ENCODE peak calls at places on chromosomes 12 and 14, in four cellular contexts. P, M, I and B are unnamed samples.

GRCh38 chr12:130568041-130568440 is 148.1 kb downstream of the RIMBP2 start:
- DNase-seq in P (no peak), M (no peak), I (no peak), B (no peak)

GRCh38 chr12:2284857-2285256 is 232.1 kb downstream of the CACNA1C start:
- DNase-seq in P (peak; percentile 57), M (peak; percentile 90), I (peak; percentile 72), B (peak; percentile 23)

GRCh38 chr12:111035578-111036301 is 115.4 kb upstream of the MYL2 start:
- DNase-seq in P (no peak), M (no peak), I (no peak), B (no peak)

GRCh38 chr14:64815257-64815656 is 64.5 kb downstream of the SPTB start:
- DNase-seq in P (no peak), M (no peak), I (no peak), B (no peak)

GRCh38 chr14:74348735-74349463 is 628 bp downstream of the VRTN start:
- DNase-seq in P (no peak), M (no peak), I (no peak), B (no peak)

GRCh38 chr14:93086441-93087055 is 29.2 kb downstream of the ITPK1 start:
- DNase-seq in P (no peak), M (peak; percentile 31), I (no peak), B (peak; percentile 56)

GRCh38 chr12:122022393-122023338 is 982 bp downstream of the BCL7A start:
- DNase-seq in P (peak; percentile 34), M (no peak), I (no peak), B (no peak)

GRCh38 chr12:64538146-64538545 is 72.1 kb upstream of the RASSF3 start:
- DNase-seq in P (no peak), M (no peak), I (no peak), B (no peak)

GRCh38 chr14:52044791-52045522 is 23.9 kb downstream of the NID2 start:
- DNase-seq in P (no peak), M (no peak), I (peak; percentile 89), B (no peak)

GRCh38 chr12:122848471-122849351 is 13.5 kb downstream of the HIP1R start:
- DNase-seq in P (no peak), M (no peak), I (no peak), B (no peak)

GRCh38 chr12:71162832-71163711 is 5.3 kb upstream of the TSPAN8 start:
- DNase-seq in P (no peak), M (no peak), I (no peak), B (no peak)

GRCh38 chr14:92649934-92650545 is 98.4 kb downstream of the LGMN start:
- DNase-seq in P (no peak), M (no peak), I (peak; percentile 98), B (no peak)

GRCh38 chr14:83118029-83118428 is 1584.4 kb upstream of the SEL1L start:
- DNase-seq in P (no peak), M (no peak), I (no peak), B (no peak)

GRCh38 chr12:10607885-10608458 is 5.4 kb downstream of the MAGOHB start:
- DNase-seq in P (no peak), M (no peak), I (no peak), B (no peak)

GRCh38 chr12:94979941-94980340 is 23.6 kb downstream of the NDUFA12 start:
- DNase-seq in P (no peak), M (no peak), I (no peak), B (no peak)

GRCh38 chr12:96164951-96165858 is 29.0 kb upstream of the ELK3 start:
- DNase-seq in P (no peak), M (no peak), I (no peak), B (no peak)

GRCh38 chr12:6955462-6956331 is 4.5 kb downstream of the PTPN6 start:
- DNase-seq in P (no peak), M (no peak), I (no peak), B (no peak)

GRCh38 chr12:6205144-6205539 is 4.9 kb downstream of the CD9 start:
- DNase-seq in P (no peak), M (no peak), I (no peak), B (no peak)

GRCh38 chr12:68428211-68428610 is 96.0 kb upstream of the MDM1 start:
- DNase-seq in P (no peak), M (no peak), I (no peak), B (no peak)

GRCh38 chr12:52891044-52891443 is 13.8 kb downstream of the KRT8 start:
- DNase-seq in P (no peak), M (no peak), I (no peak), B (no peak)

GRCh38 chr12:1527789-1528188 is 66.6 kb downstream of the FBXL14 start:
- DNase-seq in P (no peak), M (peak; percentile 57), I (peak; percentile 36), B (no peak)

GRCh38 chr12:25051583-25052190 is 102.8 kb upstream of the BCAT1 start:
- DNase-seq in P (peak; percentile 58), M (no peak), I (no peak), B (peak; percentile 76)

GRCh38 chr14:80425686-80426085 is 214.4 kb upstream of the DIO2 start:
- DNase-seq in P (no peak), M (peak; percentile 89), I (peak; percentile 67), B (no peak)

GRCh38 chr12:127398026-127398715 is 868.8 kb upstream of the TMEM132C start:
- DNase-seq in P (no peak), M (peak; percentile 60), I (no peak), B (no peak)

GRCh38 chr12:41034686-41035085 is 153.4 kb upstream of the PDZRN4 start:
- DNase-seq in P (no peak), M (no peak), I (no peak), B (no peak)

GRCh38 chr12:42564540-42564939 is 25.0 kb downstream of the PRICKLE1 start:
- DNase-seq in P (no peak), M (peak; percentile 30), I (peak; percentile 87), B (no peak)

GRCh38 chr12:125187148-125187733 is 122.0 kb downstream of the AACS start:
- DNase-seq in P (no peak), M (no peak), I (no peak), B (no peak)

GRCh38 chr12:96698965-96699364 is 208.1 kb upstream of the NEDD1 start:
- DNase-seq in P (no peak), M (peak; percentile 90), I (no peak), B (no peak)

GRCh38 chr12:114131824-114132223 is 165.7 kb upstream of the RBM19 start:
- DNase-seq in P (no peak), M (no peak), I (no peak), B (no peak)

GRCh38 chr14:43981135-43981787 is 525.8 kb downstream of the FSCB start:
- DNase-seq in P (no peak), M (no peak), I (no peak), B (no peak)

GRCh38 chr12:57895337-57896138 is 45.8 kb upstream of the ATP23 start:
- DNase-seq in P (no peak), M (no peak), I (no peak), B (no peak)

GRCh38 chr12:117226505-117226904 is 36.2 kb upstream of the FBXO21 start:
- DNase-seq in P (no peak), M (no peak), I (no peak), B (no peak)

GRCh38 chr12:98968896-98969295 is 323.8 kb downstream of the APAF1 start:
- DNase-seq in P (no peak), M (no peak), I (no peak), B (no peak)

GRCh38 chr14:60226296-60226695 is 22.7 kb upstream of the PPM1A start:
- DNase-seq in P (no peak), M (no peak), I (no peak), B (no peak)

GRCh38 chr12:26298785-26299621 is 103.6 kb downstream of the SSPN start:
- DNase-seq in P (peak; percentile 75), M (peak; percentile 73), I (peak; percentile 64), B (peak; percentile 81)

GRCh38 chr14:101964297-101965144 is at the start of gene DYNC1H1:
- DNase-seq in P (peak; percentile 93), M (peak; percentile 85), I (peak; percentile 91), B (peak; percentile 94)